ENCODE peak calls at places on chromosomes 3 and 15, in nine cellular contexts. One of them, this sample, is unnamed. For H3K4me1, the result is how much of the 10 kb centered on the place peaks cover.

GRCh38 chr3:133283958-133284807 is 115.7 kb upstream of the BFSP2 start:
- DNase-seq in transverse colon: no peak
- DNase-seq in A549: no peak
- DNase-seq in tibial nerve: no peak
- DNase-seq in ovary: no peak
- DNase-seq in upper lobe of left lung: no peak
- DNase-seq in H1: peak
- DNase-seq in SK-N-SH: no peak
- DNase-seq in stomach: no peak
- DNase-seq in this sample: no peak

GRCh38 chr3:51934139-51934850 is 7.4 kb downstream of the RRP9 start:
- DNase-seq in transverse colon: no peak
- DNase-seq in A549: no peak
- DNase-seq in tibial nerve: no peak
- DNase-seq in ovary: no peak
- DNase-seq in upper lobe of left lung: no peak
- DNase-seq in H1: no peak
- DNase-seq in SK-N-SH: no peak
- DNase-seq in stomach: peak
- DNase-seq in this sample: peak

GRCh38 chr15:96234109-96234892 is 96.2 kb upstream of the NR2F2 start:
- DNase-seq in transverse colon: no peak
- DNase-seq in A549: no peak
- DNase-seq in tibial nerve: no peak
- DNase-seq in ovary: no peak
- DNase-seq in upper lobe of left lung: no peak
- DNase-seq in H1: no peak
- DNase-seq in SK-N-SH: peak
- DNase-seq in stomach: no peak
- DNase-seq in this sample: no peak

GRCh38 chr3:51799879-51800757 is 21.1 kb upstream of the IQCF6 start:
- DNase-seq in transverse colon: no peak
- DNase-seq in A549: peak
- DNase-seq in tibial nerve: no peak
- DNase-seq in ovary: no peak
- DNase-seq in upper lobe of left lung: no peak
- DNase-seq in H1: no peak
- DNase-seq in SK-N-SH: peak
- DNase-seq in stomach: no peak
- DNase-seq in this sample: no peak

GRCh38 chr15:88342666-88343065 is 86.1 kb upstream of the NTRK3 start:
- DNase-seq in transverse colon: no peak
- DNase-seq in A549: no peak
- DNase-seq in tibial nerve: no peak
- DNase-seq in ovary: no peak
- DNase-seq in upper lobe of left lung: no peak
- DNase-seq in H1: no peak
- DNase-seq in SK-N-SH: no peak
- DNase-seq in stomach: no peak
- DNase-seq in this sample: no peak

GRCh38 chr3:48993834-48994233 is 3.8 kb downstream of the P4HTM start:
- DNase-seq in transverse colon: no peak
- DNase-seq in A549: no peak
- DNase-seq in tibial nerve: no peak
- DNase-seq in ovary: no peak
- DNase-seq in upper lobe of left lung: no peak
- DNase-seq in H1: no peak
- DNase-seq in SK-N-SH: no peak
- DNase-seq in stomach: no peak
- DNase-seq in this sample: no peak

GRCh38 chr3:140386357-140387100 is 291.3 kb upstream of the TRIM42 start:
- DNase-seq in transverse colon: no peak
- DNase-seq in A549: no peak
- DNase-seq in tibial nerve: no peak
- DNase-seq in ovary: peak
- DNase-seq in upper lobe of left lung: no peak
- DNase-seq in H1: no peak
- DNase-seq in SK-N-SH: no peak
- DNase-seq in stomach: no peak
- DNase-seq in this sample: no peak

GRCh38 chr3:157785071-157785826 is 282.0 kb upstream of the VEPH1 start:
- DNase-seq in transverse colon: no peak
- DNase-seq in A549: peak
- DNase-seq in tibial nerve: no peak
- DNase-seq in ovary: no peak
- DNase-seq in upper lobe of left lung: no peak
- DNase-seq in H1: no peak
- DNase-seq in SK-N-SH: peak
- DNase-seq in stomach: no peak
- DNase-seq in this sample: no peak

GRCh38 chr15:81302605-81303204 is 21.2 kb downstream of the STARD5 start:
- DNase-seq in transverse colon: no peak
- DNase-seq in A549: no peak
- DNase-seq in tibial nerve: no peak
- DNase-seq in ovary: no peak
- DNase-seq in upper lobe of left lung: no peak
- DNase-seq in H1: no peak
- DNase-seq in SK-N-SH: no peak
- DNase-seq in stomach: no peak
- DNase-seq in this sample: no peak

GRCh38 chr3:184755315-184755731 is 43.5 kb upstream of the MAGEF1 start:
- DNase-seq in transverse colon: no peak
- DNase-seq in A549: no peak
- DNase-seq in tibial nerve: no peak
- DNase-seq in ovary: no peak
- DNase-seq in upper lobe of left lung: no peak
- DNase-seq in H1: no peak
- DNase-seq in SK-N-SH: no peak
- DNase-seq in stomach: no peak
- DNase-seq in this sample: no peak

GRCh38 chr15:96699871-96700401 is 369.4 kb downstream of the NR2F2 start:
- DNase-seq in transverse colon: no peak
- DNase-seq in A549: no peak
- DNase-seq in tibial nerve: no peak
- DNase-seq in ovary: no peak
- DNase-seq in upper lobe of left lung: no peak
- DNase-seq in H1: peak
- DNase-seq in SK-N-SH: no peak
- DNase-seq in stomach: no peak
- DNase-seq in this sample: no peak

GRCh38 chr3:46942481-46943236 is 33.9 kb downstream of the CCDC12 start:
- DNase-seq in transverse colon: peak
- DNase-seq in A549: no peak
- DNase-seq in tibial nerve: no peak
- DNase-seq in ovary: no peak
- DNase-seq in upper lobe of left lung: no peak
- DNase-seq in H1: no peak
- DNase-seq in SK-N-SH: no peak
- DNase-seq in stomach: no peak
- DNase-seq in this sample: no peak
- H3K4me1 ChIP-seq in transverse colon: half or more
- H3K4me1 ChIP-seq in A549: half or more
- H3K4me1 ChIP-seq in tibial nerve: half or more
- H3K4me1 ChIP-seq in ovary: under half
- H3K4me1 ChIP-seq in upper lobe of left lung: half or more
- H3K4me1 ChIP-seq in H1: under half
- H3K4me1 ChIP-seq in SK-N-SH: under half
- H3K4me1 ChIP-seq in stomach: half or more
- H3K4me1 ChIP-seq in this sample: under half

GRCh38 chr3:150216041-150216811 is 191.9 kb upstream of the TSC22D2 start:
- DNase-seq in transverse colon: no peak
- DNase-seq in A549: no peak
- DNase-seq in tibial nerve: no peak
- DNase-seq in ovary: peak
- DNase-seq in upper lobe of left lung: no peak
- DNase-seq in H1: no peak
- DNase-seq in SK-N-SH: peak
- DNase-seq in stomach: no peak
- DNase-seq in this sample: no peak

GRCh38 chr3:150213577-150213976 is 194.5 kb upstream of the TSC22D2 start:
- DNase-seq in transverse colon: no peak
- DNase-seq in A549: no peak
- DNase-seq in tibial nerve: no peak
- DNase-seq in ovary: no peak
- DNase-seq in upper lobe of left lung: no peak
- DNase-seq in H1: no peak
- DNase-seq in SK-N-SH: no peak
- DNase-seq in stomach: no peak
- DNase-seq in this sample: no peak

GRCh38 chr3:150215616-150216015 is 192.5 kb upstream of the TSC22D2 start:
- DNase-seq in transverse colon: no peak
- DNase-seq in A549: no peak
- DNase-seq in tibial nerve: no peak
- DNase-seq in ovary: no peak
- DNase-seq in upper lobe of left lung: no peak
- DNase-seq in H1: no peak
- DNase-seq in SK-N-SH: no peak
- DNase-seq in stomach: no peak
- DNase-seq in this sample: no peak

DNA sequence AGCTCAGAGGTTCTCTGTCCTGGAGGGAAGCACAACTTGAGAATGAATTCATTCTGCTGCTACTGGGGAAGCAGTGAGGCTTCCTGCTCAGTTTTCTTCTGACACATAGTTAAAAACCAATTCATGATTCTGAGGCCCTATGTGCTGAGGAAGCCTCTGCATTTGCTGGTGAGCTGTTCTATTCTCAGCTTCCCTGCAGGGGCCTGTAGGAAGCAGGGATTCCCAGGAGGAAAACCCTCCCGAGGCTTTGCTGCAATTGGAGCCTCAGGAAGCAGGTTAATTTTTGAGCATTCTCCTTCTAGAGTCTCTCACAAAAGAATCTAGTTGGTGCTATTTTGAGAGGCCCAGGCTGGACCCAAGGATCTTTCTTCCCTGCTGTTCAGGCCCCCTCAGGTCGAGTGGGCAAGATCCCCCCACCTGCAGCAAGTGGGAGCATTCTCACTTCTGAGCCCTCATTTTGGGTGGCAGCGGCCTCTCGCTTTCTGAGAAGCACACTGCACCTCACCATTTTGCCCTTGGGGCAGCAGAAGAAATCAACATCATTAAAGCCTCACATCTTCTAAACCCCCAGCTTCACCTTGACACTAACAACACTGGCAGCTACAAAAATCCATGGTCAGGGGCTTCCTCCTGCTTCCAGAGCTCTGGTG is 197.5 kb upstream of the TSC22D2 start:
- DNase-seq in transverse colon: no peak
- DNase-seq in A549: no peak
- DNase-seq in tibial nerve: no peak
- DNase-seq in ovary: no peak
- DNase-seq in upper lobe of left lung: no peak
- DNase-seq in H1: no peak
- DNase-seq in SK-N-SH: no peak
- DNase-seq in stomach: no peak
- DNase-seq in this sample: no peak
- H3K27ac ChIP-seq in transverse colon: no peak
- H3K27ac ChIP-seq in A549: no peak
- H3K27ac ChIP-seq in tibial nerve: no peak
- H3K27ac ChIP-seq in ovary: no peak
- H3K27ac ChIP-seq in upper lobe of left lung: no peak
- H3K27ac ChIP-seq in H1: no peak
- H3K27ac ChIP-seq in SK-N-SH: no peak
- H3K27ac ChIP-seq in stomach: no peak
- H3K27ac ChIP-seq in this sample: no peak

GRCh38 chr15:71219101-71219500 is 103.8 kb downstream of the THSD4 start:
- DNase-seq in transverse colon: no peak
- DNase-seq in A549: no peak
- DNase-seq in tibial nerve: no peak
- DNase-seq in ovary: no peak
- DNase-seq in upper lobe of left lung: no peak
- DNase-seq in H1: no peak
- DNase-seq in SK-N-SH: no peak
- DNase-seq in stomach: no peak
- DNase-seq in this sample: no peak

GRCh38 chr15:71219646-71220045 is 104.4 kb downstream of the THSD4 start:
- DNase-seq in transverse colon: no peak
- DNase-seq in A549: no peak
- DNase-seq in tibial nerve: no peak
- DNase-seq in ovary: no peak
- DNase-seq in upper lobe of left lung: no peak
- DNase-seq in H1: no peak
- DNase-seq in SK-N-SH: no peak
- DNase-seq in stomach: no peak
- DNase-seq in this sample: no peak

GRCh38 chr15:71218272-71218805 is 103.1 kb downstream of the THSD4 start:
- DNase-seq in transverse colon: no peak
- DNase-seq in A549: no peak
- DNase-seq in tibial nerve: no peak
- DNase-seq in ovary: no peak
- DNase-seq in upper lobe of left lung: no peak
- DNase-seq in H1: no peak
- DNase-seq in SK-N-SH: no peak
- DNase-seq in stomach: no peak
- DNase-seq in this sample: no peak

GRCh38 chr15:71220828-71221227 is 105.6 kb downstream of the THSD4 start:
- DNase-seq in transverse colon: no peak
- DNase-seq in A549: no peak
- DNase-seq in tibial nerve: no peak
- DNase-seq in ovary: no peak
- DNase-seq in upper lobe of left lung: no peak
- DNase-seq in H1: no peak
- DNase-seq in SK-N-SH: no peak
- DNase-seq in stomach: no peak
- DNase-seq in this sample: no peak

GRCh38 chr15:71215126-71215894 is 100.0 kb downstream of the THSD4 start:
- DNase-seq in transverse colon: no peak
- DNase-seq in A549: no peak
- DNase-seq in tibial nerve: no peak
- DNase-seq in ovary: no peak
- DNase-seq in upper lobe of left lung: peak
- DNase-seq in H1: no peak
- DNase-seq in SK-N-SH: no peak
- DNase-seq in stomach: no peak
- DNase-seq in this sample: no peak
- TF ChIP-seq EP300 in transverse colon: no peak
- TF ChIP-seq EP300 in A549: no peak
- TF ChIP-seq EP300 in tibial nerve: no peak
- TF ChIP-seq EP300 in ovary: no peak
- TF ChIP-seq EP300 in upper lobe of left lung: no peak
- TF ChIP-seq EP300 in H1: no peak
- TF ChIP-seq EP300 in SK-N-SH: no peak
- TF ChIP-seq EP300 in stomach: no peak
- TF ChIP-seq EP300 in this sample: no peak

GRCh38 chr15:73873889-73874511 is 636 bp downstream of the TBC1D21 start:
- DNase-seq in transverse colon: no peak
- DNase-seq in A549: peak
- DNase-seq in tibial nerve: no peak
- DNase-seq in ovary: no peak
- DNase-seq in upper lobe of left lung: no peak
- DNase-seq in H1: no peak
- DNase-seq in SK-N-SH: peak
- DNase-seq in stomach: peak
- DNase-seq in this sample: no peak
- H3K4me1 ChIP-seq in transverse colon: under half
- H3K4me1 ChIP-seq in A549: under half
- H3K4me1 ChIP-seq in tibial nerve: under half
- H3K4me1 ChIP-seq in ovary: under half
- H3K4me1 ChIP-seq in upper lobe of left lung: under half
- H3K4me1 ChIP-seq in H1: under half
- H3K4me1 ChIP-seq in SK-N-SH: under half
- H3K4me1 ChIP-seq in stomach: under half
- H3K4me1 ChIP-seq in this sample: under half

GRCh38 chr15:73601449-73602425 is 31.5 kb downstream of the NPTN start:
- DNase-seq in transverse colon: peak
- DNase-seq in A549: peak
- DNase-seq in tibial nerve: no peak
- DNase-seq in ovary: peak
- DNase-seq in upper lobe of left lung: no peak
- DNase-seq in H1: no peak
- DNase-seq in SK-N-SH: no peak
- DNase-seq in stomach: no peak
- DNase-seq in this sample: peak
- H3K27ac ChIP-seq in transverse colon: peak
- H3K27ac ChIP-seq in A549: peak
- H3K27ac ChIP-seq in tibial nerve: peak
- H3K27ac ChIP-seq in ovary: peak
- H3K27ac ChIP-seq in upper lobe of left lung: peak
- H3K27ac ChIP-seq in H1: no peak
- H3K27ac ChIP-seq in SK-N-SH: no peak
- H3K27ac ChIP-seq in stomach: peak
- H3K27ac ChIP-seq in this sample: peak

This sample was measured in sigmoid colon.